ENCODE peak calls at places on chromosomes 16 and 17, in six cellular contexts. Y is foreskin fibroblast, M is fibroblast of lung, O is pancreas, Q is adrenal gland, X is uterus. C is an unnamed sample.

GRCh38 chr17:81912441-81913309 is 1.5 kb upstream of the PCYT2 start:
- DNase-seq in Y (no peak), M (no peak), O (no peak), Q (no peak), X (no peak), C (no peak)

GRCh38 chr16:2226245-2226793 is 2.9 kb downstream of the E4F1 start:
- DNase-seq in Y (peak; percentile 25), M (no peak), O (no peak), Q (no peak), X (no peak), C (peak; percentile 87)

GRCh38 chr17:76688165-76688622 is 22.6 kb downstream of the MXRA7 start:
- DNase-seq in Y (peak; percentile 53), M (peak; percentile 41), O (no peak), Q (peak; percentile 71), X (peak; percentile 49), C (no peak)

GRCh38 chr17:66422181-66422580 is 119.8 kb downstream of the PRKCA start:
- DNase-seq in Y (peak; percentile 47), M (peak; percentile 72), O (no peak), Q (no peak), X (no peak), C (no peak)

GRCh38 chr17:28865946-28866752 is 11.3 kb downstream of the ERAL1 start:
- DNase-seq in Y (peak; percentile 67), M (no peak), O (no peak), Q (no peak), X (no peak), C (no peak)

GRCh38 chr16:78321611-78322010 is 222.2 kb downstream of the WWOX start:
- DNase-seq in Y (no peak), M (no peak), O (no peak), Q (no peak), X (no peak), C (no peak)

GRCh38 chr17:39753514-39754160 is 15.9 kb downstream of the GRB7 start:
- DNase-seq in Y (no peak), M (no peak), O (peak; percentile 83), Q (peak; percentile 43), X (no peak), C (no peak)

GRCh38 chr17:55479903-55480302 is 31.3 kb downstream of the SMIM36 start:
- DNase-seq in Y (no peak), M (no peak), O (no peak), Q (no peak), X (no peak), C (no peak)

GRCh38 chr16:86199871-86200700 is 301.1 kb downstream of the IRF8 start:
- DNase-seq in Y (no peak), M (peak; percentile 13), O (no peak), Q (no peak), X (no peak), C (no peak)

GRCh38 chr16:50692999-50693781 is at the start of gene NOD2:
- DNase-seq in Y (peak; percentile 24), M (no peak), O (peak; percentile 76), Q (peak; percentile 30), X (peak; percentile 27), C (no peak)

GRCh38 chr16:86529160-86529559 is 18.8 kb downstream of the FOXF1 start:
- DNase-seq in Y (peak; percentile 61), M (peak; percentile 57), O (no peak), Q (peak; percentile 74), X (no peak), C (no peak)

GRCh38 chr16:8776193-8776592 is 21.2 kb downstream of the TMEM186 start:
- DNase-seq in Y (no peak), M (no peak), O (no peak), Q (no peak), X (no peak), C (no peak)

GRCh38 chr16:27526169-27526568 is 23.5 kb downstream of the GTF3C1 start:
- DNase-seq in Y (no peak), M (no peak), O (peak; percentile 66), Q (peak; percentile 52), X (no peak), C (no peak)

GRCh38 chr17:30091771-30092170 is 24.8 kb upstream of the NSRP1 start:
- DNase-seq in Y (peak; percentile 91), M (peak; percentile 94), O (no peak), Q (no peak), X (no peak), C (no peak)

GRCh38 chr17:42334667-42335066 is 46.4 kb downstream of the STAT5A start:
- DNase-seq in Y (no peak), M (no peak), O (no peak), Q (no peak), X (no peak), C (no peak)
- TF ChIP-seq CTCF in Y (no peak), M (peak; percentile 13), O (no peak), Q (no peak), X (no peak), C (peak; percentile 26)

DNA sequence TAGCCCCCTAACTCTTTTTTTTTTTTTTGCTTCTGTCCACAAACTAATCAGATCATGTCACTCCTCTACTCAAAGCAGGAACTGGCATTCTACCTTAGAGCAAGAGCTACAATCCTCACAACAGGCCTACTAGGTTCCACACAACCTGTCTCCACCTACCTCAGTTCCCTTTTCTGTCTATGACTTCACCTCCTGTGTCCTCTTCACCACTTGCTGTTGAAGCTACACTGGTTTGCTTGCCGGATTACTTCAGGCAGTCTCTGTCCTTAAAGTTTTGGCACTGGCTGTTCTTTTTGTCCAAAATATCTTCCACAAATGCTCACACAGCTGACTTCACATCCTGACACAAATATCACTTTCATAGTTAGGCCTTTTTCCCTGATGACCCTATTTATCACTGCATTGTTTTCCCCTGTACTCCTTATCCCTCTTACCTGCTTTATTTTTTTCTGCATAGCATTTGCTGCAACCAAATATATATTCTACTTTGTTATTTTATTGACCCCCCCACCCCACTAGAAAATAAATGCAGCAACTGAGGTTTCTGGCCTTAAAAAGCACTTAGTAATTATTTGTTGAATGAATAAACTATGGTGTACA is 72.0 kb downstream of the KANSL1 start:
- DNase-seq in Y (no peak), M (no peak), O (no peak), Q (no peak), X (no peak), C (no peak)
- H3K4me3 ChIP-seq in Y (no peak overlapping the region), M (no peak overlapping the region), O (no peak overlapping the region), Q (no peak overlapping the region), X (no peak overlapping the region), C (no peak overlapping the region)

GRCh38 chr17:12398636-12399035 is 267.1 kb upstream of the MYOCD start:
- DNase-seq in Y (no peak), M (peak; percentile 28), O (no peak), Q (no peak), X (peak; percentile 35), C (no peak)

GRCh38 chr17:12391468-12391867 is 274.2 kb upstream of the MYOCD start:
- DNase-seq in Y (peak; percentile 8), M (no peak), O (no peak), Q (no peak), X (no peak), C (peak; percentile 50)

DNA sequence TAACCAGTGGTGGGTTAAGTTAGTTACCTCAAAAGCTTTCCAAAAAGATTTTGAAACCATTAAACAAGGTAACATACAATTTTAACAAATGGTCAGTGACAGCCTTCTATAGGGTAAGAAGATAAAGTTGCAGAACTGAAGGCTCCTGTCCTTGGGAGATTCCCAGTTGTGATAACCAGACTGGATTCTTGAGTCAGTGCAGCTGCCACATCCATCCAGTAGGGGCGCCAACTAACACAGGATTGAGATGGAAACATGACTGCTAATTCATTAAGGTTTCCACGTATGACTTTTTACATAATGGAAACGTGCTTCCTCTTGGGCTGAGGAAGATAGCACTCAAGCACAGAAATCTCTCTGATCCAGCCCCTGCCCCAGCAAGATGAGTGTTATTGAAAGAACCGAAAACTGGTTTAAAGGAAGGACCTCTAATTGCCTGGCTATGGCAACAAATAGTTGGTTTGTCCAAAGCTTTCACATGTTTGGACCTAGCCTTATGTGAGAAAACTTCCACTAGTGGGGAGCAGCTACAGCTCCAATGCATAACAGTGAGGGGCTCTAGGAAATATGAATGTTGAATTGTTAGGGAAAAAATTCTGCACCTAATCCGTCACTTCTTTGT is 269.8 kb upstream of the MYOCD start:
- DNase-seq in Y (peak; percentile 14), M (no peak), O (no peak), Q (peak; percentile 39), X (no peak), C (no peak)
- TF ChIP-seq CTCF in Y (peak; percentile 69), M (peak; percentile 62), O (no peak), Q (peak; percentile 29), X (no peak), C (peak; percentile 61)

DNA sequence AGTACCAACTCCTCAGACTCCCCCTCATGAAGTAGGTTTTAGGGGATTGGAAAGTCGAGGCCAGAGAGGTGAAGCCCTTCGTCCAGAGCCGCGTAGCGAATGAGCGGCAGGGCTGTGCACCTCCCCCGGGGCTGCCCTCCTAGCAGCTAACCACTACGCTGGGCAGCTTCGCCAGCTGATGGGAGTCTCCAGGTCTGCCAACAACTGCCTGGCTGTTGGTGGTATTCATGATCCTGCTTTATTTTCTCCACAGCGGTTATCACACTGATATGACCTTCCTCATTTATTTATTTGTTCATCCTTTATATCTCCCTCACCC is 773 bp upstream of the NETO2 start:
- DNase-seq in Y (no peak), M (no peak), O (no peak), Q (no peak), X (no peak), C (no peak)
- H3K4me3 ChIP-seq in Y (peak overlapping the region; percentile 58), M (peak overlapping the region; percentile 27), O (peak overlapping the region; percentile 54), Q (peak overlapping the region; percentile 26), X (no peak overlapping the region), C (peak overlapping the region; percentile 53)

GRCh38 chr17:17157041-17157440 is 49.1 kb downstream of the PLD6 start:
- DNase-seq in Y (no peak), M (no peak), O (no peak), Q (no peak), X (no peak), C (no peak)

GRCh38 chr17:17154981-17155380 is 51.2 kb downstream of the PLD6 start:
- DNase-seq in Y (no peak), M (no peak), O (no peak), Q (no peak), X (no peak), C (no peak)

GRCh38 chr17:17156107-17156506 is 50.0 kb downstream of the PLD6 start:
- DNase-seq in Y (peak; percentile 81), M (peak; percentile 88), O (no peak), Q (no peak), X (no peak), C (no peak)

GRCh38 chr17:17155568-17155967 is 50.6 kb downstream of the PLD6 start:
- DNase-seq in Y (peak; percentile 11), M (no peak), O (no peak), Q (no peak), X (no peak), C (no peak)

GRCh38 chr17:17156511-17156910 is 49.6 kb downstream of the PLD6 start:
- DNase-seq in Y (peak; percentile 24), M (peak; percentile 70), O (no peak), Q (no peak), X (no peak), C (no peak)
- TF ChIP-seq CTCF in Y (no peak), M (no peak), O (no peak), Q (no peak), X (no peak), C (no peak)

GRCh38 chr17:10130263-10130662 is 68.1 kb downstream of the GAS7 start:
- DNase-seq in Y (no peak), M (no peak), O (no peak), Q (no peak), X (no peak), C (no peak)
- H3K4me3 ChIP-seq in Y (no peak overlapping the region), M (no peak overlapping the region), O (no peak overlapping the region), Q (no peak overlapping the region), X (no peak overlapping the region), C (no peak overlapping the region)

GRCh38 chr17:72684405-72685020 is 408.0 kb downstream of the SLC39A11 start:
- DNase-seq in Y (no peak), M (no peak), O (no peak), Q (no peak), X (no peak), C (no peak)
- TF ChIP-seq CTCF in Y (no peak), M (no peak), O (no peak), Q (no peak), X (no peak), C (no peak)